ENCODE peak calls at places on chromosomes 4 and X, in nine cellular contexts. Y is heart left ventricle; F is fibroblast of lung; S is mammary epithelial cell; C is HCT116; I is BE2C; M is psoas muscle; H is IMR-90; U is CD8-positive, alpha-beta T cell. N is an unnamed sample. For H3K4me1, the result is how much of the 10 kb centered on the place peaks cover.

GRCh38 chr4:98092833-98093439 is 50.3 kb downstream of the STPG2 start:
- DNase-seq in Y (no peak), F (peak), S (no peak), C (peak), I (peak), M (no peak), H (peak), U (no peak), N (peak)

GRCh38 chrX:130100180-130100579 is 10.1 kb downstream of the ELF4 start:
- DNase-seq in Y (peak), F (no peak), S (no peak), C (no peak), I (no peak), M (peak), H (no peak), U (no peak), N (no peak)

GRCh38 chr4:188076169-188076568 is 33.2 kb downstream of the TRIML2 start:
- DNase-seq in Y (no peak), F (no peak), S (no peak), C (no peak), I (no peak), M (no peak), H (no peak), U (no peak), N (no peak)

GRCh38 chr4:80183196-80184052 is 13.9 kb upstream of the PRDM8 start:
- DNase-seq in Y (no peak), F (peak), S (no peak), C (no peak), I (peak), M (peak), H (no peak), U (no peak), N (no peak)

GRCh38 chr4:80495847-80496246 is 160.3 kb downstream of the CFAP299 start:
- DNase-seq in Y (no peak), F (no peak), S (no peak), C (no peak), I (no peak), M (no peak), H (no peak), U (no peak), N (no peak)

GRCh38 chrX:131746491-131746968 is 202.7 kb downstream of the OR13H1 start:
- DNase-seq in Y (no peak), F (peak), S (peak), C (peak), I (peak), M (peak), H (peak), U (no peak), N (peak)

GRCh38 chr4:67091668-67092067 is 453.6 kb downstream of the CENPC start:
- DNase-seq in Y (no peak), F (no peak), S (no peak), C (no peak), I (no peak), M (no peak), H (no peak), U (no peak), N (no peak)

GRCh38 chr4:122099896-122100295 is 52.2 kb upstream of the BLTP1 start:
- DNase-seq in Y (no peak), F (peak), S (no peak), C (no peak), I (no peak), M (no peak), H (peak), U (no peak), N (peak)

GRCh38 chr4:55609393-55609821 is 17.4 kb upstream of the PDCL2 start:
- DNase-seq in Y (no peak), F (peak), S (peak), C (no peak), I (no peak), M (no peak), H (peak), U (no peak), N (peak)

GRCh38 chr4:113840850-113841249 is 79.3 kb upstream of the CAMK2D start:
- DNase-seq in Y (no peak), F (no peak), S (peak), C (no peak), I (no peak), M (no peak), H (peak), U (no peak), N (no peak)

GRCh38 chrX:11864171-11864570 is 106.1 kb downstream of the MSL3 start:
- DNase-seq in Y (no peak), F (no peak), S (no peak), C (no peak), I (no peak), M (no peak), H (no peak), U (no peak), N (no peak)

GRCh38 chr4:27666943-27667342 is 806.3 kb downstream of the STIM2 start:
- DNase-seq in Y (no peak), F (no peak), S (peak), C (peak), I (no peak), M (no peak), H (no peak), U (no peak), N (no peak)

GRCh38 chr4:2570551-2571222 is 34.2 kb downstream of the FAM193A start:
- DNase-seq in Y (peak), F (no peak), S (no peak), C (no peak), I (no peak), M (no peak), H (no peak), U (peak), N (no peak)

GRCh38 chr4:6044276-6044675 is 26.0 kb upstream of the C4orf50 start:
- DNase-seq in Y (no peak), F (no peak), S (no peak), C (no peak), I (no peak), M (no peak), H (no peak), U (no peak), N (no peak)

GRCh38 chr4:185304944-185305690 is 90.6 kb downstream of the LRP2BP start:
- DNase-seq in Y (no peak), F (peak), S (peak), C (no peak), I (peak), M (no peak), H (peak), U (no peak), N (no peak)

GRCh38 chrX:15242899-15243555 is 26.9 kb downstream of the ASB9 start:
- DNase-seq in Y (peak), F (peak), S (peak), C (peak), I (peak), M (no peak), H (peak), U (peak), N (peak)

GRCh38 chr4:77865259-77865658 is 2.6 kb downstream of the MRPL1 start:
- DNase-seq in Y (no peak), F (no peak), S (no peak), C (no peak), I (no peak), M (no peak), H (no peak), U (no peak), N (no peak)

GRCh38 chr4:147777456-147778091 is 45.7 kb downstream of the ARHGAP10 start:
- DNase-seq in Y (no peak), F (peak), S (peak), C (peak), I (no peak), M (no peak), H (peak), U (no peak), N (no peak)

GRCh38 chr4:171985129-171985528 is 171.9 kb downstream of the GALNTL6 start:
- DNase-seq in Y (no peak), F (no peak), S (peak), C (no peak), I (no peak), M (no peak), H (no peak), U (no peak), N (no peak)

GRCh38 chr4:186736466-186736865 is 12.8 kb upstream of the FAT1 start:
- DNase-seq in Y (no peak), F (no peak), S (peak), C (no peak), I (no peak), M (no peak), H (no peak), U (no peak), N (no peak)

GRCh38 chr4:38782452-38783108 is at the start of gene TLR10:
- DNase-seq in Y (peak), F (peak), S (peak), C (peak), I (peak), M (no peak), H (peak), U (no peak), N (peak)

GRCh38 chr4:127012549-127012948 is 620.2 kb upstream of the INTU start:
- DNase-seq in Y (no peak), F (peak), S (peak), C (no peak), I (no peak), M (no peak), H (peak), U (no peak), N (peak)

GRCh38 chr4:100891808-100892207 is 374.0 kb upstream of the EMCN start:
- DNase-seq in Y (no peak), F (no peak), S (no peak), C (no peak), I (no peak), M (no peak), H (no peak), U (no peak), N (no peak)

GRCh38 chr4:84684361-84684760 is 101.4 kb downstream of the CDS1 start:
- DNase-seq in Y (no peak), F (peak), S (no peak), C (no peak), I (no peak), M (no peak), H (no peak), U (no peak), N (peak)

GRCh38 chrX:23008431-23009099 is 8.8 kb downstream of the DDX53 start:
- DNase-seq in Y (no peak), F (peak), S (no peak), C (peak), I (peak), M (no peak), H (peak), U (no peak), N (peak)

GRCh38 chr4:6374575-6374974 is 97.8 kb downstream of the PPP2R2C start:
- DNase-seq in Y (no peak), F (no peak), S (no peak), C (no peak), I (no peak), M (no peak), H (no peak), U (no peak), N (no peak)

GRCh38 chr4:14994242-14994641 is 8.0 kb upstream of the CPEB2 start:
- DNase-seq in Y (no peak), F (peak), S (peak), C (no peak), I (no peak), M (no peak), H (peak), U (no peak), N (peak)

GRCh38 chr4:127698789-127699200 is 31.4 kb upstream of the SLC25A31 start:
- DNase-seq in Y (no peak), F (peak), S (peak), C (peak), I (no peak), M (no peak), H (peak), U (no peak), N (peak)

GRCh38 chr4:88009871-88010270 is 2.4 kb downstream of the PKD2 start:
- DNase-seq in Y (no peak), F (no peak), S (peak), C (no peak), I (no peak), M (no peak), H (no peak), U (no peak), N (no peak)

GRCh38 chr4:88008133-88008621 is 742 bp downstream of the PKD2 start:
- DNase-seq in Y (peak), F (peak), S (peak), C (no peak), I (peak), M (peak), H (peak), U (no peak), N (peak)

GRCh38 chr4:88008624-88009235 is 1.3 kb downstream of the PKD2 start:
- DNase-seq in Y (no peak), F (peak), S (peak), C (no peak), I (no peak), M (no peak), H (no peak), U (no peak), N (peak)

GRCh38 chr4:88012652-88013051 is 5.2 kb downstream of the PKD2 start:
- DNase-seq in Y (no peak), F (no peak), S (no peak), C (no peak), I (no peak), M (no peak), H (no peak), U (no peak), N (no peak)

DNA sequence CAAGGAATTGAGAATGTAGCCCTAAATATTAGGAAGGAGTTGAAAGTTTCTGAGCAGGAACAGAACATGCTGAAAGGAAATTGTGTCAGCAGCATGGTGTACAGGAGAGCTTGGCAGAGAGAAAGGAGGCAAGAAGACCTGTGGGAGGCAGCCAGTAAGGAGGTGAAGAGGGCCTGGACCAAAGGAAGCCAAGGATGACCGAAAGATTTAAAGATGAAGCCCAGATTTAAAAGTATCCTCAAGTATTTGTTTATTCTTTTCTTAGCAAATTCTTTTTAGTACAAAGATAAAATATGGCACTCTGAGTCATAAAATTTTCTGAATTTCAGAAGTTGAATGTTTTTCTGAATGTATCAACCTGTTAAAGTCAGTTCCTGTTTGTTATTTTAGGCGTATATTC is 3.5 kb downstream of the PKD2 start:
- DNase-seq in Y (no peak), F (peak), S (no peak), C (no peak), I (no peak), M (no peak), H (peak), U (no peak), N (peak)
- H3K4me1 ChIP-seq in Y (under half), F (under half), S (under half), C (under half), I (under half), M (under half), H (under half), U (under half), N (under half)

GRCh38 chr4:110853242-110853641 is 230.4 kb upstream of the PITX2 start:
- DNase-seq in Y (no peak), F (no peak), S (no peak), C (no peak), I (no peak), M (no peak), H (no peak), U (no peak), N (no peak)
- H3K4me1 ChIP-seq in Y (under half), F (under half), S (under half), C (under half), I (under half), M (under half), H (under half), U (under half), N (under half)

DNA sequence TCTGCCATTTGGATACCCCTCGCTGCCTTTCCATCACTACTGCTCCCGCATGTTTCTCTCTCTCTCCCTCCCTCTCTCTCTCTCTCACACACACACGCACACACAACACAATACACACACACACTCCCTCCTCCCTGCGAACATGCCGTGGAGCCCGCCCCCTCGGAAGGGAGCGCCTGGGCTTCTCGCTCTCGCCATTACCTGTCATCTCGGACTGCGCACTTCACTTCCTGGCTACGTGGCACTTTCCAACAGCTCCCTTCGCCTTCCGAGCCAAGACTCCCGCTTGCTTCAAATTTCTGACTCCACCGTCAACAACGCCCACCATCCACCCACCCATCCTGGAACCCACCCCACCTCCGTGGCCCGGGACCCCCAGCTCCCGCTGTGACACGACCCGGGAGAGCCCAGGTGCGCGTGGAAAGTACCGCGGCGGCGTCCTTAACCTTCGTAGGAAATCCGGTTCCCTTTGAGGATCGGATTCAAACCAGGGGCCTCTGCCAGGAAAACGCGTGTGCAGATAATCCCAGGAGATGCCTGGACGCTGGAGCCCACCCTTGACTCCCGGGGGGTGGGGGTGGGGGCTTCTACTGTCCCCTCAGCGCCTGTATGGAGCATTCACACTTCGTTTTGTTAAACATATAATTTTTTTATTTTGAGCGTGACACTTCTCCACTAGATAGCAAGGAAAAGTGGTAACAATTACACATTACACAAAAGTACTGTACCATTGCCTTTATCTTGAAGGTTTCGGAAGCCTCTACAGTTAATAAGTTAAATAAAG is 12.5 kb downstream of the ARX start:
- DNase-seq in Y (no peak), F (no peak), S (no peak), C (no peak), I (no peak), M (no peak), H (no peak), U (no peak), N (no peak)
- H3K4me1 ChIP-seq in Y (under half), F (under half), S (under half), C (under half), I (under half), M (under half), H (under half), U (under half), N (under half)

GRCh38 chr4:85784348-85784747 is 309.4 kb downstream of the ARHGAP24 start:
- DNase-seq in Y (no peak), F (no peak), S (no peak), C (no peak), I (no peak), M (no peak), H (no peak), U (no peak), N (no peak)
- H3K4me1 ChIP-seq in Y (under half), F (under half), S (under half), C (under half), I (under half), M (under half), H (under half), U (under half), N (under half)

GRCh38 chr4:41207330-41207831 is 7.0 kb downstream of the APBB2 start:
- DNase-seq in Y (peak), F (peak), S (no peak), C (no peak), I (no peak), M (peak), H (no peak), U (no peak), N (no peak)

GRCh38 chr4:41203841-41204240 is 10.5 kb downstream of the APBB2 start:
- DNase-seq in Y (no peak), F (no peak), S (no peak), C (no peak), I (no peak), M (no peak), H (no peak), U (no peak), N (no peak)

GRCh38 chr4:41204400-41204978 is 9.9 kb downstream of the APBB2 start:
- DNase-seq in Y (peak), F (peak), S (peak), C (peak), I (no peak), M (peak), H (peak), U (no peak), N (peak)

GRCh38 chr4:41205130-41205529 is 9.2 kb downstream of the APBB2 start:
- DNase-seq in Y (no peak), F (no peak), S (no peak), C (no peak), I (no peak), M (no peak), H (no peak), U (no peak), N (no peak)

GRCh38 chr4:41205854-41206460 is 8.4 kb downstream of the APBB2 start:
- DNase-seq in Y (no peak), F (peak), S (no peak), C (no peak), I (no peak), M (no peak), H (peak), U (no peak), N (no peak)
- H3K4me1 ChIP-seq in Y (under half), F (under half), S (under half), C (half or more), I (under half), M (under half), H (under half), U (under half), N (under half)

DNA sequence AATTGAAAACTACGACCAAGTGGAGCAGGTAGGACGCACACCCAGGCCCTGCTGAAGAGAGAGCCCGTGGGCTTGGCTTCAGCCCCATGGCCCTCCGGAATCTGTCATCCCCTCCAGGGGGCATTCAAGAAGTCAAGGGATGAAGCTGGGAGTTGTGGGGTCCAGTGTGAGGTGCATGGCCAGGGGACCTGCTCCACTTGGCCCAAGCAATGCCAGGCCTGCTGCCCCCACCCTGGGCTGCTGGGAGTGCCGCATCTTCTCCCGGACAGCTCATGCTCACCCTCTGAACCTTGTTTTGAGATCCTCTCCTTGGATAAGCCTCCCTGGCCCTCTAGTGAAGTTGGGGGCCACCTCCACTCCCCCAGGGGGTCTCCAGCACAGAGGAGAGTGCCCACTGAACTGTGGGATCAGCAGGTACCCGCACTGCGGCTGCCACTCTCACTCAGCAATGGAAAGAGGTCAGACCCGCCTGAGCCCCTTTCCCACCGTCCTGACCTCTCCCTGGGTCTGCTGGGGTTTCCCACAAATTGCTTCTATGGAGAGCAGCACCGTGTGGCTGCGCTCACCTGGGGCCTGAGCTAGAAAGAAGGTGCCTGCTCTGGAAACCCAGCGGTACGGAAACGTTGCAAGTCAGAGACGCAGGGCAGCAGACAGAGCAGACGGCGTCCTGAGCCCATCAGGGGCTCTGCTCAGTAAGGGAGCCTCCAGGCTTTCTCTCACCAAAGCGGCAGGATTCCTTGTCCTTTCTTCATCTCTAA is 5.0 kb upstream of the ABLIM2 start:
- DNase-seq in Y (no peak), F (no peak), S (no peak), C (no peak), I (no peak), M (no peak), H (no peak), U (no peak), N (no peak)
- H3K4me1 ChIP-seq in Y (under half), F (under half), S (under half), C (under half), I (under half), M (half or more), H (under half), U (under half), N (under half)

GRCh38 chrX:139831017-139831416 is 101.8 kb downstream of the ATP11C start:
- DNase-seq in Y (no peak), F (no peak), S (no peak), C (no peak), I (no peak), M (no peak), H (no peak), U (no peak), N (no peak)

GRCh38 chrX:139828830-139829229 is 104.0 kb downstream of the ATP11C start:
- DNase-seq in Y (no peak), F (no peak), S (no peak), C (no peak), I (no peak), M (no peak), H (no peak), U (no peak), N (no peak)

GRCh38 chrX:139825618-139826017 is 107.2 kb downstream of the ATP11C start:
- DNase-seq in Y (no peak), F (no peak), S (no peak), C (no peak), I (no peak), M (no peak), H (no peak), U (no peak), N (no peak)

GRCh38 chrX:139826065-139827044 is 106.5 kb downstream of the ATP11C start:
- DNase-seq in Y (no peak), F (peak), S (peak), C (no peak), I (peak), M (no peak), H (peak), U (no peak), N (peak)

GRCh38 chrX:139828037-139828436 is 104.8 kb downstream of the ATP11C start:
- DNase-seq in Y (no peak), F (no peak), S (no peak), C (no peak), I (no peak), M (no peak), H (no peak), U (no peak), N (no peak)
- H3K4me1 ChIP-seq in Y (under half), F (under half), S (under half), C (under half), I (under half), M (under half), H (under half), U (under half), N (under half)

N was measured in astrocyte.